ENCODE peak calls at places on chromosomes 2 and 18, in nine cellular contexts. One of them, this sample, is unnamed.

GRCh38 chr2:72011791-72012190 is 135.9 kb downstream of the CYP26B1 start:
- DNase-seq in NCI-H1417: no peak
- DNase-seq in iris pigment epithelial cell: no peak
- DNase-seq in left lobe of liver: peak; percentile 10
- DNase-seq in activated CD8-positive, alpha-beta T cell treated with anti-CD3 and anti-CD28 coated beads, Interleukin-2, amount 10 ng/mL, durations not matched to agents 7 days and 5 days: no peak
- DNase-seq in stimulated activated CD4-positive, alpha-beta T cell treated with anti-CD3 and anti-CD28 coated beads, Interleukin-4, amount 100 ng/mL, for 24 hours: no peak
- DNase-seq in Karpas-422: no peak
- DNase-seq in epithelial cell of esophagus: no peak
- DNase-seq in GM23248: no peak
- DNase-seq in this sample: no peak

GRCh38 chr18:48994044-48994651 is 43.4 kb upstream of the SMAD7 start:
- DNase-seq in NCI-H1417: peak; percentile 67
- DNase-seq in iris pigment epithelial cell: peak; percentile 72
- DNase-seq in left lobe of liver: no peak
- DNase-seq in activated CD8-positive, alpha-beta T cell treated with anti-CD3 and anti-CD28 coated beads, Interleukin-2, amount 10 ng/mL, durations not matched to agents 7 days and 5 days: no peak
- DNase-seq in stimulated activated CD4-positive, alpha-beta T cell treated with anti-CD3 and anti-CD28 coated beads, Interleukin-4, amount 100 ng/mL, for 24 hours: no peak
- DNase-seq in Karpas-422: no peak
- DNase-seq in epithelial cell of esophagus: peak; percentile 41
- DNase-seq in GM23248: peak; percentile 93
- DNase-seq in this sample: no peak

GRCh38 chr2:160156084-160156483 is 44.0 kb downstream of the ITGB6 start:
- DNase-seq in NCI-H1417: no peak
- DNase-seq in iris pigment epithelial cell: no peak
- DNase-seq in left lobe of liver: no peak
- DNase-seq in activated CD8-positive, alpha-beta T cell treated with anti-CD3 and anti-CD28 coated beads, Interleukin-2, amount 10 ng/mL, durations not matched to agents 7 days and 5 days: no peak
- DNase-seq in stimulated activated CD4-positive, alpha-beta T cell treated with anti-CD3 and anti-CD28 coated beads, Interleukin-4, amount 100 ng/mL, for 24 hours: no peak
- DNase-seq in Karpas-422: no peak
- DNase-seq in epithelial cell of esophagus: no peak
- DNase-seq in GM23248: peak; percentile 17
- DNase-seq in this sample: no peak

GRCh38 chr18:43192408-43192807 is 76.9 kb upstream of the RIT2 start:
- DNase-seq in NCI-H1417: no peak
- DNase-seq in iris pigment epithelial cell: peak; percentile 66
- DNase-seq in left lobe of liver: no peak
- DNase-seq in activated CD8-positive, alpha-beta T cell treated with anti-CD3 and anti-CD28 coated beads, Interleukin-2, amount 10 ng/mL, durations not matched to agents 7 days and 5 days: no peak
- DNase-seq in stimulated activated CD4-positive, alpha-beta T cell treated with anti-CD3 and anti-CD28 coated beads, Interleukin-4, amount 100 ng/mL, for 24 hours: no peak
- DNase-seq in Karpas-422: no peak
- DNase-seq in epithelial cell of esophagus: peak; percentile 2
- DNase-seq in GM23248: peak; percentile 22
- DNase-seq in this sample: no peak

GRCh38 chr2:15127251-15127650 is 433.9 kb downstream of the NBAS start:
- DNase-seq in NCI-H1417: peak; percentile 22
- DNase-seq in iris pigment epithelial cell: no peak
- DNase-seq in left lobe of liver: no peak
- DNase-seq in activated CD8-positive, alpha-beta T cell treated with anti-CD3 and anti-CD28 coated beads, Interleukin-2, amount 10 ng/mL, durations not matched to agents 7 days and 5 days: no peak
- DNase-seq in stimulated activated CD4-positive, alpha-beta T cell treated with anti-CD3 and anti-CD28 coated beads, Interleukin-4, amount 100 ng/mL, for 24 hours: no peak
- DNase-seq in Karpas-422: no peak
- DNase-seq in epithelial cell of esophagus: no peak
- DNase-seq in GM23248: no peak
- DNase-seq in this sample: no peak

GRCh38 chr2:3199660-3200345 is 177.8 kb downstream of the EIPR1 start:
- DNase-seq in NCI-H1417: no peak
- DNase-seq in iris pigment epithelial cell: no peak
- DNase-seq in left lobe of liver: no peak
- DNase-seq in activated CD8-positive, alpha-beta T cell treated with anti-CD3 and anti-CD28 coated beads, Interleukin-2, amount 10 ng/mL, durations not matched to agents 7 days and 5 days: no peak
- DNase-seq in stimulated activated CD4-positive, alpha-beta T cell treated with anti-CD3 and anti-CD28 coated beads, Interleukin-4, amount 100 ng/mL, for 24 hours: no peak
- DNase-seq in Karpas-422: no peak
- DNase-seq in epithelial cell of esophagus: no peak
- DNase-seq in GM23248: no peak
- DNase-seq in this sample: no peak

GRCh38 chr2:35495182-35495581 is 860.4 kb upstream of the CRIM1 start:
- DNase-seq in NCI-H1417: no peak
- DNase-seq in iris pigment epithelial cell: no peak
- DNase-seq in left lobe of liver: no peak
- DNase-seq in activated CD8-positive, alpha-beta T cell treated with anti-CD3 and anti-CD28 coated beads, Interleukin-2, amount 10 ng/mL, durations not matched to agents 7 days and 5 days: no peak
- DNase-seq in stimulated activated CD4-positive, alpha-beta T cell treated with anti-CD3 and anti-CD28 coated beads, Interleukin-4, amount 100 ng/mL, for 24 hours: no peak
- DNase-seq in Karpas-422: no peak
- DNase-seq in epithelial cell of esophagus: no peak
- DNase-seq in GM23248: no peak
- DNase-seq in this sample: no peak

GRCh38 chr2:46339676-46340459 is 42.7 kb downstream of the EPAS1 start:
- DNase-seq in NCI-H1417: no peak
- DNase-seq in iris pigment epithelial cell: no peak
- DNase-seq in left lobe of liver: no peak
- DNase-seq in activated CD8-positive, alpha-beta T cell treated with anti-CD3 and anti-CD28 coated beads, Interleukin-2, amount 10 ng/mL, durations not matched to agents 7 days and 5 days: no peak
- DNase-seq in stimulated activated CD4-positive, alpha-beta T cell treated with anti-CD3 and anti-CD28 coated beads, Interleukin-4, amount 100 ng/mL, for 24 hours: no peak
- DNase-seq in Karpas-422: no peak
- DNase-seq in epithelial cell of esophagus: no peak
- DNase-seq in GM23248: peak; percentile 20
- DNase-seq in this sample: no peak

GRCh38 chr18:46939998-46940571 is 22.7 kb downstream of the KATNAL2 start:
- DNase-seq in NCI-H1417: no peak
- DNase-seq in iris pigment epithelial cell: peak; percentile 1
- DNase-seq in left lobe of liver: no peak
- DNase-seq in activated CD8-positive, alpha-beta T cell treated with anti-CD3 and anti-CD28 coated beads, Interleukin-2, amount 10 ng/mL, durations not matched to agents 7 days and 5 days: no peak
- DNase-seq in stimulated activated CD4-positive, alpha-beta T cell treated with anti-CD3 and anti-CD28 coated beads, Interleukin-4, amount 100 ng/mL, for 24 hours: no peak
- DNase-seq in Karpas-422: no peak
- DNase-seq in epithelial cell of esophagus: no peak
- DNase-seq in GM23248: peak; percentile 16
- DNase-seq in this sample: no peak

GRCh38 chr18:7954229-7954628 is 387.1 kb downstream of the PTPRM start:
- DNase-seq in NCI-H1417: no peak
- DNase-seq in iris pigment epithelial cell: peak; percentile 32
- DNase-seq in left lobe of liver: no peak
- DNase-seq in activated CD8-positive, alpha-beta T cell treated with anti-CD3 and anti-CD28 coated beads, Interleukin-2, amount 10 ng/mL, durations not matched to agents 7 days and 5 days: no peak
- DNase-seq in stimulated activated CD4-positive, alpha-beta T cell treated with anti-CD3 and anti-CD28 coated beads, Interleukin-4, amount 100 ng/mL, for 24 hours: no peak
- DNase-seq in Karpas-422: no peak
- DNase-seq in epithelial cell of esophagus: no peak
- DNase-seq in GM23248: peak; percentile 16
- DNase-seq in this sample: no peak